ENCODE peak calls at places on chromosome 19, in six cellular contexts. A is dermis blood vessel endothelial cell; D is effector memory CD4-positive, alpha-beta T cell; W is amniotic epithelial cell; G is KBM-7; H is foreskin fibroblast. F is an unnamed sample.
A peak's percentile ranks its signal among the peaks of the same experiment; 100 is the strongest.

GRCh38 chr19:29660835-29661234 is 4.4 kb upstream of the PLEKHF1 start:
- DNase-seq in A (no peak), D (no peak), W (peak; percentile 64), G (no peak), H (no peak), F (no peak)

GRCh38 chr19:40862785-40863184 is 12.5 kb upstream of the CYP2A6 start:
- DNase-seq in A (no peak), D (no peak), W (peak; percentile 85), G (peak; percentile 47), H (peak; percentile 49), F (no peak)

GRCh38 chr19:56348289-56348877 is 33.7 kb upstream of the ZSCAN5A start:
- DNase-seq in A (peak; percentile 45), D (no peak), W (peak; percentile 12), G (no peak), H (peak; percentile 16), F (no peak)

GRCh38 chr19:46603195-46603637 is 2.1 kb downstream of the CALM3 start:
- DNase-seq in A (no peak), D (no peak), W (no peak), G (no peak), H (no peak), F (no peak)

GRCh38 chr19:35013820-35014754 is 14.0 kb downstream of the GRAMD1A start:
- DNase-seq in A (peak; percentile 46), D (peak; percentile 68), W (no peak), G (peak; percentile 47), H (no peak), F (no peak)

GRCh38 chr19:16584825-16585801 is 12.9 kb upstream of the SLC35E1 start:
- DNase-seq in A (no peak), D (no peak), W (no peak), G (no peak), H (peak; percentile 27), F (no peak)

GRCh38 chr19:5128251-5128931 is 159.5 kb downstream of the KDM4B start:
- DNase-seq in A (peak; percentile 64), D (no peak), W (peak; percentile 94), G (no peak), H (peak; percentile 74), F (no peak)

GRCh38 chr19:48724796-48725753 is 5.5 kb upstream of the MAMSTR start:
- DNase-seq in A (peak; percentile 99), D (no peak), W (peak; percentile 90), G (peak; percentile 94), H (peak; percentile 91), F (no peak)

GRCh38 chr19:29528946-29529645 is 3.3 kb downstream of the VSTM2B start:
- DNase-seq in A (no peak), D (no peak), W (no peak), G (no peak), H (no peak), F (no peak)

GRCh38 chr19:6214881-6215541 is 64.8 kb downstream of the MLLT1 start:
- DNase-seq in A (no peak), D (no peak), W (no peak), G (no peak), H (no peak), F (no peak)